ENCODE peak calls at places on chromosome 21, in eight cellular contexts. One of them, this sample, is unnamed.

GRCh38 chr21:33682992-33683627 is 40.8 kb downstream of the ITSN1 start:
- DNase-seq in mesothelial cell of epicardium: no peak
- DNase-seq in lung: no peak
- DNase-seq in K562: no peak
- DNase-seq in fibroblast of mammary gland: peak; percentile 92
- DNase-seq in GM20000: no peak
- DNase-seq in OCI-LY7: no peak
- DNase-seq in right atrium auricular region: no peak
- DNase-seq in this sample: no peak

GRCh38 chr21:28257276-28257675 is 735.4 kb downstream of the LTN1 start:
- DNase-seq in GM20000: no peak
- DNase-seq in OCI-LY7: no peak
- DNase-seq in right atrium auricular region: no peak
- DNase-seq in K562: no peak
- DNase-seq in lung: no peak
- DNase-seq in fibroblast of mammary gland: peak; percentile 34
- DNase-seq in mesothelial cell of epicardium: no peak
- DNase-seq in this sample: no peak

GRCh38 chr21:36507397-36508018 is 27.6 kb upstream of the CLDN14 start:
- DNase-seq in GM20000: no peak
- DNase-seq in K562: no peak
- DNase-seq in fibroblast of mammary gland: no peak
- DNase-seq in lung: no peak
- DNase-seq in OCI-LY7: peak; percentile 13
- DNase-seq in mesothelial cell of epicardium: no peak
- DNase-seq in right atrium auricular region: no peak
- DNase-seq in this sample: no peak

GRCh38 chr21:46006547-46007497 is 25.3 kb downstream of the COL6A1 start:
- DNase-seq in K562: no peak
- DNase-seq in OCI-LY7: no peak
- DNase-seq in right atrium auricular region: no peak
- DNase-seq in GM20000: no peak
- DNase-seq in lung: peak; percentile 26
- DNase-seq in mesothelial cell of epicardium: peak; percentile 18
- DNase-seq in fibroblast of mammary gland: no peak
- DNase-seq in this sample: no peak

GRCh38 chr21:9837946-9838801 is 683.2 kb upstream of the TPTE start:
- DNase-seq in lung: no peak
- DNase-seq in fibroblast of mammary gland: no peak
- DNase-seq in mesothelial cell of epicardium: no peak
- DNase-seq in GM20000: no peak
- DNase-seq in right atrium auricular region: no peak
- DNase-seq in K562: peak; percentile 44
- DNase-seq in OCI-LY7: no peak
- DNase-seq in this sample: no peak

GRCh38 chr21:38955495-38955894 is 149.8 kb downstream of the ETS2 start:
- DNase-seq in OCI-LY7: no peak
- DNase-seq in mesothelial cell of epicardium: no peak
- DNase-seq in K562: no peak
- DNase-seq in GM20000: no peak
- DNase-seq in fibroblast of mammary gland: peak; percentile 86
- DNase-seq in lung: no peak
- DNase-seq in right atrium auricular region: no peak
- DNase-seq in this sample: no peak

GRCh38 chr21:25836396-25836795 is 101.6 kb downstream of the GABPA start:
- DNase-seq in OCI-LY7: no peak
- DNase-seq in GM20000: no peak
- DNase-seq in mesothelial cell of epicardium: no peak
- DNase-seq in lung: no peak
- DNase-seq in fibroblast of mammary gland: peak; percentile 8
- DNase-seq in right atrium auricular region: no peak
- DNase-seq in K562: no peak
- DNase-seq in this sample: no peak

GRCh38 chr21:44728716-44729115 is 17.3 kb upstream of the TSPEAR start:
- DNase-seq in GM20000: no peak
- DNase-seq in right atrium auricular region: no peak
- DNase-seq in fibroblast of mammary gland: no peak
- DNase-seq in lung: no peak
- DNase-seq in mesothelial cell of epicardium: no peak
- DNase-seq in K562: no peak
- DNase-seq in OCI-LY7: no peak
- DNase-seq in this sample: no peak

GRCh38 chr21:38881041-38881570 is 75.4 kb downstream of the ETS2 start:
- DNase-seq in GM20000: no peak
- DNase-seq in lung: no peak
- DNase-seq in K562: no peak
- DNase-seq in OCI-LY7: no peak
- DNase-seq in fibroblast of mammary gland: no peak
- DNase-seq in right atrium auricular region: no peak
- DNase-seq in mesothelial cell of epicardium: no peak
- DNase-seq in this sample: no peak

GRCh38 chr21:34579411-34579810 is 35.5 kb downstream of the RCAN1 start:
- DNase-seq in right atrium auricular region: no peak
- DNase-seq in GM20000: no peak
- DNase-seq in OCI-LY7: no peak
- DNase-seq in fibroblast of mammary gland: peak; percentile 93
- DNase-seq in K562: no peak
- DNase-seq in mesothelial cell of epicardium: no peak
- DNase-seq in lung: no peak
- DNase-seq in this sample: no peak

GRCh38 chr21:34086887-34087306 is 13.5 kb downstream of the MRPS6 start:
- DNase-seq in K562: peak; percentile 35
- DNase-seq in OCI-LY7: no peak
- DNase-seq in mesothelial cell of epicardium: no peak
- DNase-seq in GM20000: no peak
- DNase-seq in lung: no peak
- DNase-seq in right atrium auricular region: no peak
- DNase-seq in fibroblast of mammary gland: no peak
- DNase-seq in this sample: no peak

GRCh38 chr21:22223385-22223784 is 1225.2 kb downstream of the NCAM2 start:
- DNase-seq in mesothelial cell of epicardium: no peak
- DNase-seq in lung: no peak
- DNase-seq in K562: no peak
- DNase-seq in fibroblast of mammary gland: no peak
- DNase-seq in GM20000: peak; percentile 3
- DNase-seq in right atrium auricular region: no peak
- DNase-seq in OCI-LY7: no peak
- DNase-seq in this sample: no peak

GRCh38 chr21:16195896-16196443 is 466.2 kb downstream of the USP25 start:
- DNase-seq in GM20000: no peak
- DNase-seq in lung: no peak
- DNase-seq in OCI-LY7: no peak
- DNase-seq in right atrium auricular region: no peak
- DNase-seq in K562: no peak
- DNase-seq in fibroblast of mammary gland: peak; percentile 25
- DNase-seq in mesothelial cell of epicardium: no peak
- DNase-seq in this sample: no peak

GRCh38 chr21:46111857-46112730 is 14.2 kb downstream of the COL6A2 start:
- DNase-seq in right atrium auricular region: peak; percentile 52
- DNase-seq in lung: no peak
- DNase-seq in OCI-LY7: no peak
- DNase-seq in GM20000: no peak
- DNase-seq in K562: no peak
- DNase-seq in fibroblast of mammary gland: no peak
- DNase-seq in mesothelial cell of epicardium: peak; percentile 12
- DNase-seq in this sample: peak; percentile 7

GRCh38 chr21:15480160-15480559 is 249.6 kb upstream of the USP25 start:
- DNase-seq in mesothelial cell of epicardium: no peak
- DNase-seq in fibroblast of mammary gland: no peak
- DNase-seq in OCI-LY7: no peak
- DNase-seq in lung: no peak
- DNase-seq in right atrium auricular region: no peak
- DNase-seq in GM20000: no peak
- DNase-seq in K562: no peak
- DNase-seq in this sample: no peak

DNA sequence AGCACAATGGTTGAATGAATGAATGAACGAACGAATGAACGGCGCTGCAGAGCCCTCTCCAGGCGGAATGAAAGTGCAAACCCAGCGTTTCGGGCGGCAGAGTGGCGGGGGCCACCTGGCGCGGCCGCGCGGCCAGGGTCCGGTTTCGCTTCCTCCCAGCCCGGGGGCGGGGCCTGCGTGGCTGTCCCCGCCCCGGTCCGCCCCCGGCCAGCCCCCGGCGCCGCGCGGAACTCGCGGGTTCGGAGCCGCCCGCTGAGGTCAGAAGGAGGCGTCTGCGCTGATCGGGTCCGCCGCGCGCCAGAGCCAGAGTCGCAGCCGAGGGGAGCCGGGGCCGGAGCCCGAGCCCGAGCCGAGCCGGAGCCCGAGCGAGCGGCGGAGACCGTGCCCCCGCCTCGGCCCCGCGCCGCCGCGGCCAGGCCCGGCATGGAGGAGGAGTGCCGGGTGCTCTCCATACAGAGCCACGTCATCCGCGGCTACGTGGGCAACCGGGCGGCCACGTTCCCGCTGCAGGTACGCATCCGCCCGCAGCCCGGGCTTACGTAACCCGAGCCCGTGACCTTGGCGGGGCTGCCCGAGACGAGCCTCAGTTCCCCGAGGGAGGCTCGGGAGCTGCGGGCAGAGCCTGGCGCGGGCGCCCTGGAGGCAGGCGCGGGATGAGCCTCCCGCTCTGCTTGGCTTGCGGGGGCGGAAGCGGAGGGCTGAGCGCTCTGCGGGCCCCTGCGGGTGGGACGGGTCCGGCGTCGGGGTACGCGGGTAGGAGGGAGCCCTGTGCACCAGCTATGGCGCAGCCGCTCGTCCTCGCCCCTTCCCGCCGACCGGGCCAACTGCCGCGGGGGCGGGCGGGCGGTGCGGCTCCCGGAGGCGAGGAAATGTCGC is at the start of gene PDXK:
- DNase-seq in OCI-LY7: peak; percentile 93
- DNase-seq in right atrium auricular region: peak; percentile 83
- DNase-seq in GM20000: peak; percentile 96
- DNase-seq in mesothelial cell of epicardium: peak; percentile 71
- DNase-seq in K562: peak; percentile 96
- DNase-seq in lung: peak; percentile 86
- DNase-seq in fibroblast of mammary gland: peak; percentile 64
- DNase-seq in this sample: peak; percentile 93
- TF ChIP-seq CTCF in OCI-LY7: peak; percentile 59
- TF ChIP-seq CTCF in right atrium auricular region: peak; percentile 25
- TF ChIP-seq CTCF in GM20000: no peak
- TF ChIP-seq CTCF in mesothelial cell of epicardium: no peak
- TF ChIP-seq CTCF in K562: peak; percentile 78
- TF ChIP-seq CTCF in lung: no peak
- TF ChIP-seq CTCF in fibroblast of mammary gland: no peak
- TF ChIP-seq CTCF in this sample: no peak

GRCh38 chr21:20998456-20998789 is 214 bp downstream of the NCAM2 start:
- DNase-seq in GM20000: no peak
- DNase-seq in lung: no peak
- DNase-seq in OCI-LY7: no peak
- DNase-seq in fibroblast of mammary gland: no peak
- DNase-seq in right atrium auricular region: no peak
- DNase-seq in mesothelial cell of epicardium: no peak
- DNase-seq in K562: no peak
- DNase-seq in this sample: no peak
- TF ChIP-seq CTCF in GM20000: no peak
- TF ChIP-seq CTCF in lung: no peak
- TF ChIP-seq CTCF in OCI-LY7: no peak
- TF ChIP-seq CTCF in fibroblast of mammary gland: no peak
- TF ChIP-seq CTCF in right atrium auricular region: no peak
- TF ChIP-seq CTCF in mesothelial cell of epicardium: no peak
- TF ChIP-seq CTCF in K562: no peak
- TF ChIP-seq CTCF in this sample: no peak

DNA sequence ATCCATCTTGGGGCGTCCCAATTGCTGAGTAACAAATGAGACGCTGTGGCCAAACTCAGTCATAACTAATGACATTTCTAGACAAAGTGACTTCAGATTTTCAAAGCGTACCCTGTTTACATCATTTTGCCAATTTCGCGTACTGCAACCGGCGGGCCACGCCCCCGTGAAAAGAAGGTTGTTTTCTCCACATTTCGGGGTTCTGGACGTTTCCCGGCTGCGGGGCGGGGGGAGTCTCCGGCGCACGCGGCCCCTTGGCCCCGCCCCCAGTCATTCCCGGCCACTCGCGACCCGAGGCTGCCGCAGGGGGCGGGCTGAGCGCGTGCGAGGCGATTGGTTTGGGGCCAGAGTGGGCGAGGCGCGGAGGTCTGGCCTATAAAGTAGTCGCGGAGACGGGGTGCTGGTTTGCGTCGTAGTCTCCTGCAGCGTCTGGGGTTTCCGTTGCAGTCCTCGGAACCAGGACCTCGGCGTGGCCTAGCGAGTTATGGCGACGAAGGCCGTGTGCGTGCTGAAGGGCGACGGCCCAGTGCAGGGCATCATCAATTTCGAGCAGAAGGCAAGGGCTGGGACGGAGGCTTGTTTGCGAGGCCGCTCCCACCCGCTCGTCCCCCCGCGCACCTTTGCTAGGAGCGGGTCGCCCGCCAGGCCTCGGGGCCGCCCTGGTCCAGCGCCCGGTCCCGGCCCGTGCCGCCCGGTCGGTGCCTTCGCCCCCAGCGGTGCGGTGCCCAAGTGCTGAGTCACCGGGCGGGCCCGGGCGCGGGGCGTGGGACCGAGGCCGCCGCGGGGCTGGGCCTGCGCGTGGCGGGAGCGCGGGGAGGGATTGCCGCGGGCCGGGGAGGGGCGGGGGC is at the start of gene SOD1:
- DNase-seq in GM20000: peak; percentile 98
- DNase-seq in mesothelial cell of epicardium: peak; percentile 84
- DNase-seq in fibroblast of mammary gland: peak; percentile 87
- DNase-seq in lung: peak; percentile 94
- DNase-seq in right atrium auricular region: peak; percentile 96
- DNase-seq in K562: peak; percentile 99
- DNase-seq in OCI-LY7: peak; percentile 96
- DNase-seq in this sample: peak; percentile 93
- TF ChIP-seq CTCF in GM20000: no peak
- TF ChIP-seq CTCF in mesothelial cell of epicardium: no peak
- TF ChIP-seq CTCF in fibroblast of mammary gland: no peak
- TF ChIP-seq CTCF in lung: no peak
- TF ChIP-seq CTCF in right atrium auricular region: peak; percentile 27
- TF ChIP-seq CTCF in K562: no peak
- TF ChIP-seq CTCF in OCI-LY7: no peak
- TF ChIP-seq CTCF in this sample: no peak

GRCh38 chr21:40842197-40842552 is 4.8 kb downstream of the DSCAM start:
- DNase-seq in fibroblast of mammary gland: no peak
- DNase-seq in OCI-LY7: no peak
- DNase-seq in GM20000: no peak
- DNase-seq in K562: no peak
- DNase-seq in mesothelial cell of epicardium: no peak
- DNase-seq in lung: no peak
- DNase-seq in right atrium auricular region: no peak
- DNase-seq in this sample: no peak

GRCh38 chr21:40839551-40839950 is 7.4 kb downstream of the DSCAM start:
- DNase-seq in right atrium auricular region: no peak
- DNase-seq in K562: no peak
- DNase-seq in fibroblast of mammary gland: no peak
- DNase-seq in lung: no peak
- DNase-seq in GM20000: no peak
- DNase-seq in mesothelial cell of epicardium: no peak
- DNase-seq in OCI-LY7: no peak
- DNase-seq in this sample: no peak

GRCh38 chr21:40840441-40840840 is 6.5 kb downstream of the DSCAM start:
- DNase-seq in right atrium auricular region: no peak
- DNase-seq in GM20000: no peak
- DNase-seq in OCI-LY7: no peak
- DNase-seq in K562: no peak
- DNase-seq in mesothelial cell of epicardium: no peak
- DNase-seq in lung: no peak
- DNase-seq in fibroblast of mammary gland: no peak
- DNase-seq in this sample: no peak

GRCh38 chr21:40844935-40845334 is 2.0 kb downstream of the DSCAM start:
- DNase-seq in K562: no peak
- DNase-seq in mesothelial cell of epicardium: no peak
- DNase-seq in right atrium auricular region: no peak
- DNase-seq in OCI-LY7: no peak
- DNase-seq in fibroblast of mammary gland: no peak
- DNase-seq in lung: no peak
- DNase-seq in GM20000: no peak
- DNase-seq in this sample: no peak

GRCh38 chr21:40841524-40842196 is 5.3 kb downstream of the DSCAM start:
- DNase-seq in K562: no peak
- DNase-seq in lung: peak; percentile 46
- DNase-seq in mesothelial cell of epicardium: peak; percentile 61
- DNase-seq in right atrium auricular region: no peak
- DNase-seq in OCI-LY7: no peak
- DNase-seq in GM20000: no peak
- DNase-seq in fibroblast of mammary gland: no peak
- DNase-seq in this sample: no peak
- TF ChIP-seq CTCF in K562: peak; percentile 1
- TF ChIP-seq CTCF in lung: no peak
- TF ChIP-seq CTCF in mesothelial cell of epicardium: peak; percentile 19
- TF ChIP-seq CTCF in right atrium auricular region: peak; percentile 42
- TF ChIP-seq CTCF in OCI-LY7: no peak
- TF ChIP-seq CTCF in GM20000: no peak
- TF ChIP-seq CTCF in fibroblast of mammary gland: no peak
- TF ChIP-seq CTCF in this sample: no peak